ENCODE peak calls at places on chromosome 22, in ten cellular contexts. Z is LoVo, G is endodermal cell, S is AG08396, A is A549, E is hepatocyte, X is fibroblast of mammary gland, R is left kidney, J is WTC11, L is mesenteric fat pad. O is an unnamed sample.

GRCh38 chr22:21568207-21569075 is 927 bp downstream of the UBE2L3 start:
- DNase-seq in L (no peak), J (no peak), R (peak), Z (no peak), X (no peak), A (peak), E (peak), S (peak), G (peak), O (no peak)

GRCh38 chr22:38735465-38736256 is 20.1 kb downstream of the SUN2 start:
- DNase-seq in J (no peak), Z (no peak), R (no peak), G (no peak), S (no peak), E (no peak), L (no peak), A (no peak), X (no peak), O (no peak)

GRCh38 chr22:39283312-39284141 is 35.9 kb downstream of the RPL3 start:
- DNase-seq in Z (peak), J (no peak), A (no peak), X (no peak), L (peak), G (no peak), E (peak), R (peak), S (no peak), O (peak)

GRCh38 chr22:45881524-45881875 is 95.5 kb downstream of the WNT7B start:
- DNase-seq in L (peak), A (no peak), Z (no peak), S (no peak), J (peak), R (no peak), E (no peak), X (no peak), G (peak), O (peak)

GRCh38 chr22:25775501-25775900 is 33.5 kb downstream of the MYO18B start:
- DNase-seq in A (no peak), R (peak), J (peak), Z (no peak), G (peak), L (no peak), S (no peak), X (peak), E (no peak), O (peak)

GRCh38 chr22:36153756-36154155 is 6.8 kb downstream of the APOL3 start:
- DNase-seq in L (no peak), J (no peak), A (no peak), Z (no peak), X (no peak), G (no peak), S (no peak), E (no peak), R (no peak), O (no peak)

GRCh38 chr22:20771918-20772625 is 1.8 kb upstream of the SERPIND1 start:
- DNase-seq in L (no peak), R (no peak), X (no peak), A (peak), E (peak), Z (no peak), J (peak), G (peak), S (no peak), O (no peak)

GRCh38 chr22:37274380-37274862 is 7.9 kb upstream of the CYTH4 start:
- DNase-seq in J (no peak), X (no peak), G (no peak), Z (no peak), A (no peak), S (no peak), L (no peak), E (no peak), R (peak), O (no peak)

GRCh38 chr22:19879248-19879575 is 24.5 kb upstream of the GNB1L start:
- DNase-seq in S (no peak), G (no peak), L (peak), X (no peak), Z (no peak), J (peak), R (no peak), A (no peak), E (no peak), O (peak)

GRCh38 chr22:30078320-30079311 is 1.6 kb upstream of the HORMAD2 start:
- DNase-seq in E (peak), R (no peak), J (no peak), X (no peak), Z (no peak), G (peak), S (no peak), L (no peak), A (no peak), O (no peak)

GRCh38 chr22:36249160-36249559 is 3.8 kb upstream of the APOL1 start:
- DNase-seq in R (no peak), A (no peak), E (no peak), S (no peak), G (no peak), J (no peak), X (no peak), Z (no peak), L (no peak), O (no peak)

GRCh38 chr22:26432619-26433311 is 3.7 kb downstream of the ASPHD2 start:
- DNase-seq in X (no peak), S (no peak), E (no peak), J (no peak), Z (no peak), L (no peak), R (no peak), A (no peak), G (no peak), O (no peak)

GRCh38 chr22:36386900-36387663 is 685 bp downstream of the MYH9 start:
- DNase-seq in E (peak), L (peak), J (peak), Z (no peak), A (no peak), X (no peak), G (peak), R (peak), S (no peak), O (peak)

GRCh38 chr22:17155941-17156340 is 3.1 kb downstream of the HDHD5 start:
- DNase-seq in G (no peak), L (no peak), R (no peak), S (no peak), Z (no peak), E (no peak), J (no peak), X (no peak), A (no peak), O (no peak)

GRCh38 chr22:24156146-24156914 is 25.0 kb upstream of the SUSD2 start:
- DNase-seq in G (no peak), X (peak), Z (peak), L (no peak), E (peak), J (peak), A (no peak), S (peak), R (peak), O (no peak)

GRCh38 chr22:37701121-37701786 is 4.4 kb downstream of the TRIOBP start:
- DNase-seq in G (no peak), R (no peak), J (no peak), A (no peak), S (no peak), Z (no peak), E (no peak), L (no peak), X (peak), O (no peak)

GRCh38 chr22:37208401-37209139 is 3.7 kb downstream of the SSTR3 start:
- DNase-seq in A (no peak), S (no peak), J (no peak), E (no peak), X (no peak), Z (no peak), L (peak), G (no peak), R (no peak), O (no peak)

GRCh38 chr22:24338701-24339451 is 68.2 kb downstream of the SPECC1L start:
- DNase-seq in L (no peak), R (no peak), E (peak), S (peak), Z (no peak), A (no peak), G (peak), X (peak), J (no peak), O (no peak)

GRCh38 chr22:49789289-49790141 is 38.2 kb downstream of the BRD1 start:
- DNase-seq in G (no peak), L (no peak), X (peak), A (no peak), J (no peak), E (no peak), R (no peak), S (peak), Z (no peak), O (no peak)

GRCh38 chr22:37281195-37281594 is 1.1 kb upstream of the CYTH4 start:
- DNase-seq in A (no peak), X (no peak), E (no peak), Z (no peak), R (no peak), L (no peak), S (no peak), J (no peak), G (no peak), O (no peak)

GRCh38 chr22:29202231-29203192 is 3.2 kb upstream of the EMID1 start:
- DNase-seq in R (peak), G (peak), X (peak), E (no peak), L (no peak), J (peak), A (peak), Z (no peak), S (peak), O (peak)

GRCh38 chr22:49208768-49209252 is 618.9 kb downstream of the BRD1 start:
- DNase-seq in L (peak), G (peak), E (peak), A (no peak), S (no peak), Z (no peak), J (peak), X (no peak), R (peak), O (peak)

GRCh38 chr22:20843501-20843900 is 15.1 kb downstream of the PI4KA start:
- DNase-seq in E (no peak), L (no peak), R (no peak), S (no peak), A (no peak), J (no peak), X (no peak), G (no peak), Z (no peak), O (peak)

GRCh38 chr22:47035443-47035881 is 273.0 kb downstream of the TBC1D22A start:
- DNase-seq in G (no peak), J (no peak), Z (no peak), E (no peak), L (no peak), S (no peak), A (no peak), R (no peak), X (no peak), O (no peak)

GRCh38 chr22:29904020-29904419 is 21.0 kb downstream of the MTMR3 start:
- DNase-seq in X (no peak), L (no peak), R (no peak), Z (no peak), J (no peak), A (no peak), G (no peak), S (no peak), E (no peak), O (no peak)

GRCh38 chr22:46453006-46453828 is 84.2 kb downstream of the CELSR1 start:
- DNase-seq in E (no peak), L (no peak), A (no peak), Z (no peak), J (no peak), R (no peak), X (no peak), S (no peak), G (no peak), O (peak)

GRCh38 chr22:46547179-46547882 is 9.9 kb upstream of the CELSR1 start:
- DNase-seq in J (no peak), A (peak), E (peak), X (peak), S (peak), Z (no peak), L (no peak), R (peak), G (peak), O (peak)

GRCh38 chr22:44286673-44287072 is 26.1 kb downstream of the SHISAL1 start:
- DNase-seq in A (no peak), J (no peak), L (no peak), G (no peak), Z (no peak), R (no peak), S (peak), E (no peak), X (peak), O (no peak)

GRCh38 chr22:42770941-42771647 is 50.4 kb upstream of the A4GALT start:
- DNase-seq in L (no peak), S (no peak), R (no peak), X (no peak), Z (no peak), A (no peak), E (peak), G (no peak), J (no peak), O (no peak)

GRCh38 chr22:23789638-23790037 is 2.9 kb downstream of the SMARCB1 start:
- DNase-seq in X (no peak), L (no peak), Z (no peak), S (no peak), G (peak), E (no peak), J (no peak), R (peak), A (no peak), O (peak)

GRCh38 chr22:43390166-43390565 is 21.6 kb upstream of the MPPED1 start:
- DNase-seq in J (no peak), E (no peak), S (no peak), L (no peak), X (no peak), Z (no peak), A (no peak), R (no peak), G (no peak), O (peak)

O was measured in islet precursor cell.